ENCODE peak calls at places on chromosome 13, in ten cellular contexts. C is fibroblast of mammary gland, D is astrocyte of the spinal cord, Q is tibial nerve, N is epithelial cell of esophagus, A is lower leg skin, P is cardiac muscle cell, F is esophagus squamous epithelium, J is K562, K is heart left ventricle. X is an unnamed sample.

GRCh38 chr13:68927387-68928026 is 1180.1 kb upstream of the ATXN8OS start:
- DNase-seq in F (no peak), P (no peak), K (no peak), J (peak), C (peak), A (no peak), Q (no peak), D (peak), N (peak), X (no peak)

GRCh38 chr13:106691251-106691650 is 123.3 kb upstream of the ARGLU1 start:
- DNase-seq in C (no peak), A (no peak), K (no peak), F (no peak), Q (no peak), J (no peak), P (no peak), N (no peak), D (no peak), X (no peak)

GRCh38 chr13:97600438-97601080 is 166.6 kb downstream of the RAP2A start:
- DNase-seq in C (peak), A (no peak), F (no peak), J (no peak), P (peak), D (peak), N (peak), K (no peak), Q (no peak), X (peak)

GRCh38 chr13:33110713-33111413 is 94.6 kb downstream of the KL start:
- DNase-seq in D (peak), C (peak), N (no peak), K (peak), J (no peak), A (peak), Q (peak), P (peak), F (no peak), X (no peak)

GRCh38 chr13:99606322-99607089 is 105.2 kb downstream of the TM9SF2 start:
- DNase-seq in A (peak), F (peak), J (peak), K (peak), P (peak), Q (peak), N (peak), D (peak), C (peak), X (peak)

GRCh38 chr13:41601718-41602445 is 144.5 kb downstream of the RGCC start:
- DNase-seq in C (peak), N (no peak), F (no peak), J (no peak), Q (no peak), K (no peak), P (no peak), A (peak), D (peak), X (no peak)

GRCh38 chr13:32010137-32010536 is 21.4 kb upstream of the FRY start:
- DNase-seq in Q (no peak), N (no peak), P (no peak), A (no peak), J (no peak), K (no peak), D (peak), F (no peak), C (peak), X (no peak)

GRCh38 chr13:38693641-38694040 is 6.8 kb downstream of the FREM2 start:
- DNase-seq in Q (no peak), P (no peak), A (no peak), C (no peak), K (no peak), F (no peak), N (no peak), D (no peak), J (no peak), X (no peak)

GRCh38 chr13:97136418-97136817 is 85.7 kb upstream of the MBNL2 start:
- DNase-seq in J (no peak), K (no peak), C (no peak), P (no peak), D (no peak), A (no peak), F (no peak), Q (no peak), N (no peak), X (no peak)

GRCh38 chr13:100478107-100478809 is 110.3 kb downstream of the GGACT start:
- DNase-seq in D (no peak), F (no peak), C (no peak), J (no peak), A (no peak), K (no peak), N (peak), Q (no peak), P (no peak), X (no peak)

GRCh38 chr13:99182439-99182838 is 18.2 kb upstream of the UBAC2 start:
- DNase-seq in J (no peak), F (no peak), K (no peak), N (no peak), D (peak), A (no peak), Q (no peak), P (no peak), C (no peak), X (no peak)

GRCh38 chr13:50126378-50127016 is 111.3 kb downstream of the KCNRG start:
- DNase-seq in P (peak), D (peak), J (peak), Q (no peak), F (no peak), N (peak), K (no peak), A (no peak), C (peak), X (peak)

GRCh38 chr13:43725460-43725859 is 61.3 kb downstream of the ENOX1 start:
- DNase-seq in A (no peak), Q (no peak), N (no peak), F (no peak), P (no peak), D (no peak), J (no peak), K (no peak), C (peak), X (no peak)

GRCh38 chr13:109159650-109160309 is 530.4 kb downstream of the MYO16 start:
- DNase-seq in Q (no peak), F (no peak), D (no peak), N (no peak), C (no peak), A (no peak), P (no peak), K (no peak), J (no peak), X (no peak)

GRCh38 chr13:76929320-76929719 is 19.0 kb upstream of the ACOD1 start:
- DNase-seq in A (no peak), F (no peak), N (peak), D (no peak), Q (no peak), J (no peak), C (no peak), K (no peak), P (no peak), X (no peak)

GRCh38 chr13:61761690-61762089 is 346.0 kb upstream of the PCDH20 start:
- DNase-seq in A (no peak), Q (no peak), K (no peak), P (no peak), F (no peak), C (no peak), D (no peak), N (no peak), J (no peak), X (no peak)

GRCh38 chr13:84433024-84433423 is 550.8 kb upstream of the SLITRK1 start:
- DNase-seq in C (peak), F (no peak), N (no peak), J (no peak), P (peak), A (no peak), K (no peak), Q (no peak), D (peak), X (no peak)

GRCh38 chr13:30113531-30113930 is 193.8 kb downstream of the KATNAL1 start:
- DNase-seq in K (no peak), J (peak), C (no peak), P (no peak), Q (no peak), D (no peak), N (no peak), F (no peak), A (no peak), X (no peak)

GRCh38 chr13:73697166-73697565 is 437.0 kb downstream of the KLF12 start:
- DNase-seq in N (no peak), D (peak), Q (no peak), C (no peak), F (no peak), A (no peak), J (no peak), K (no peak), P (no peak), X (no peak)

GRCh38 chr13:113573065-113573464 is 11.5 kb upstream of the TFDP1 start:
- DNase-seq in N (peak), F (no peak), D (no peak), K (no peak), Q (no peak), A (no peak), P (no peak), C (no peak), J (no peak), X (no peak)

GRCh38 chr13:109668433-109669233 is 117.8 kb downstream of the IRS2 start:
- DNase-seq in C (no peak), J (no peak), D (no peak), K (no peak), Q (no peak), F (no peak), N (no peak), A (no peak), P (no peak), X (no peak)

GRCh38 chr13:40666058-40666904 is at the start of gene FOXO1:
- DNase-seq in K (peak), A (peak), Q (peak), J (peak), F (peak), D (peak), C (peak), P (peak), N (peak), X (peak)

GRCh38 chr13:33096886-33097610 is 80.8 kb downstream of the KL start:
- DNase-seq in J (no peak), K (no peak), Q (no peak), C (no peak), A (no peak), F (no peak), D (no peak), P (no peak), N (no peak), X (peak)

GRCh38 chr13:68078457-68078856 is 848.3 kb upstream of the PCDH9 start:
- DNase-seq in D (no peak), K (no peak), F (no peak), J (no peak), A (no peak), C (no peak), N (peak), P (no peak), Q (no peak), X (no peak)

GRCh38 chr13:23790591-23791170 is 98.5 kb downstream of the MIPEP start:
- DNase-seq in D (peak), C (peak), Q (no peak), A (no peak), N (no peak), P (peak), J (no peak), F (no peak), K (no peak), X (peak)

GRCh38 chr13:44576396-44577235 is 486 bp upstream of the TSC22D1 start:
- DNase-seq in F (no peak), A (no peak), D (no peak), J (peak), K (peak), P (no peak), C (no peak), Q (no peak), N (peak), X (peak)

GRCh38 chr13:77946522-77946921 is 27.9 kb upstream of the EDNRB start:
- DNase-seq in A (no peak), D (no peak), N (no peak), J (no peak), K (peak), C (no peak), P (no peak), Q (no peak), F (no peak), X (no peak)

GRCh38 chr13:24511019-24511823 is 1.4 kb downstream of the PARP4 start:
- DNase-seq in D (peak), P (peak), Q (no peak), F (no peak), C (peak), J (peak), A (no peak), K (no peak), N (peak), X (peak)

GRCh38 chr13:98358933-98359332 is 181.9 kb upstream of the RNF113B start:
- DNase-seq in C (no peak), Q (no peak), J (no peak), P (no peak), K (no peak), D (no peak), A (no peak), F (no peak), N (no peak), X (no peak)

GRCh38 chr13:101473458-101473857 is 21.0 kb downstream of the ITGBL1 start:
- DNase-seq in D (peak), K (no peak), C (peak), Q (no peak), A (no peak), J (no peak), F (no peak), N (peak), P (peak), X (peak)

GRCh38 chr13:44231786-44232516 is 141.7 kb upstream of the SERP2 start:
- DNase-seq in J (no peak), K (no peak), C (peak), A (peak), D (peak), N (peak), Q (peak), F (no peak), P (peak), X (peak)

GRCh38 chr13:29743229-29743786 is 107.1 kb downstream of the UBL3 start:
- DNase-seq in Q (peak), A (peak), D (peak), K (peak), N (peak), J (no peak), C (peak), F (no peak), P (peak), X (peak)

GRCh38 chr13:31950121-31950810 is 81.3 kb upstream of the FRY start:
- DNase-seq in C (no peak), A (no peak), D (no peak), K (no peak), J (no peak), Q (no peak), N (peak), F (no peak), P (no peak), X (no peak)

GRCh38 chr13:24612726-24613125 is 67.5 kb upstream of the ATP12A start:
- DNase-seq in A (no peak), J (no peak), P (no peak), D (no peak), K (no peak), Q (no peak), N (no peak), C (no peak), F (no peak), X (no peak)

GRCh38 chr13:46168818-46169217 is 13.2 kb downstream of the LCP1 start:
- DNase-seq in P (no peak), J (no peak), D (no peak), Q (no peak), K (no peak), F (no peak), C (no peak), N (no peak), A (no peak), X (no peak)

GRCh38 chr13:94209110-94209509 is 270.4 kb downstream of the DCT start:
- DNase-seq in K (no peak), J (no peak), F (no peak), C (peak), N (peak), P (peak), A (no peak), Q (no peak), D (peak), X (peak)
- TF ChIP-seq CTCF in K (no peak), J (no peak), F (no peak), C (no peak), N (no peak), P (no peak), A (no peak), Q (no peak), D (no peak), X (no peak)

GRCh38 chr13:79030513-79030912 is 371.6 kb upstream of the OBI1 start:
- DNase-seq in F (no peak), C (no peak), J (no peak), Q (no peak), N (no peak), P (no peak), K (no peak), A (no peak), D (no peak), X (no peak)
- H3K4me3 ChIP-seq in F (no peak), C (no peak), J (no peak), Q (no peak), N (no peak), P (no peak), K (no peak), A (no peak), D (no peak), X (no peak)

GRCh38 chr13:22735381-22735995 is 445.3 kb upstream of the SGCG start:
- DNase-seq in C (no peak), Q (no peak), K (no peak), F (no peak), A (no peak), P (peak), N (no peak), J (no peak), D (no peak), X (no peak)
- TF ChIP-seq CTCF in C (no peak), Q (no peak), K (no peak), F (no peak), A (no peak), P (no peak), N (no peak), J (no peak), D (no peak), X (no peak)

GRCh38 chr13:48542581-48543341 is 9.9 kb upstream of the RCBTB2 start:
- DNase-seq in P (peak), A (peak), F (no peak), K (peak), J (no peak), D (no peak), N (no peak), Q (no peak), C (peak), X (peak)
- H3K4me3 ChIP-seq in P (no peak), A (no peak), F (no peak), K (no peak), J (no peak), D (no peak), N (no peak), Q (no peak), C (no peak), X (no peak)

GRCh38 chr13:36480726-36481485 is 48.6 kb downstream of the CCNA1 start:
- DNase-seq in F (no peak), D (no peak), K (no peak), N (no peak), J (no peak), Q (no peak), P (no peak), A (no peak), C (no peak), X (no peak)

GRCh38 chr13:36476661-36477060 is 44.4 kb downstream of the CCNA1 start:
- DNase-seq in P (no peak), F (no peak), D (no peak), K (no peak), N (no peak), Q (no peak), C (no peak), J (no peak), A (no peak), X (no peak)

GRCh38 chr13:36475468-36475867 is 43.2 kb downstream of the CCNA1 start:
- DNase-seq in N (peak), Q (no peak), A (no peak), F (no peak), C (peak), P (peak), K (no peak), J (peak), D (no peak), X (peak)
- TF ChIP-seq CTCF in N (peak), Q (no peak), A (no peak), F (no peak), C (peak), P (peak), K (no peak), J (no peak), D (peak), X (peak)

DNA sequence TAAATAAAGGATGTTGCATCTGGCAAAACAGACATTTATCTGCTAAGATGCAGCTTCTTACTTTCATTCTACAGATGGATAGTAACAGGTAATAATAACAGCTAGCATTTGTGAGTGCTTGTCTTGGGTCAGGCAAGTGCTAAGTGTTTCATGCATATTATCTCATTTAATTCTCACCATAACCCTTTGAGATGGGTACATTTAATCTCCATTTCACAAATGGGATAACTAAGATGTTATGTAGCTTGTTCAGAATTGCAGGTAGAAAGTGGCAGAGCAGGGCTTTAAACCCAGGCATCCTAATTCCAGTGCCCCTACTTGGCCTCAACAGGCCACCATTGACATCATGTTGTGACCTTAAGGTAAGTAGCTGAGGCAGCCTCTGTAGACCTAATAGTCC is 69.8 kb downstream of the LMO7 start:
- DNase-seq in C (no peak), F (no peak), D (no peak), Q (no peak), N (no peak), A (no peak), J (no peak), K (no peak), P (no peak), X (no peak)
- H3K4me3 ChIP-seq in C (no peak), F (no peak), D (no peak), Q (no peak), N (no peak), A (no peak), J (no peak), K (no peak), P (no peak), X (no peak)

DNA sequence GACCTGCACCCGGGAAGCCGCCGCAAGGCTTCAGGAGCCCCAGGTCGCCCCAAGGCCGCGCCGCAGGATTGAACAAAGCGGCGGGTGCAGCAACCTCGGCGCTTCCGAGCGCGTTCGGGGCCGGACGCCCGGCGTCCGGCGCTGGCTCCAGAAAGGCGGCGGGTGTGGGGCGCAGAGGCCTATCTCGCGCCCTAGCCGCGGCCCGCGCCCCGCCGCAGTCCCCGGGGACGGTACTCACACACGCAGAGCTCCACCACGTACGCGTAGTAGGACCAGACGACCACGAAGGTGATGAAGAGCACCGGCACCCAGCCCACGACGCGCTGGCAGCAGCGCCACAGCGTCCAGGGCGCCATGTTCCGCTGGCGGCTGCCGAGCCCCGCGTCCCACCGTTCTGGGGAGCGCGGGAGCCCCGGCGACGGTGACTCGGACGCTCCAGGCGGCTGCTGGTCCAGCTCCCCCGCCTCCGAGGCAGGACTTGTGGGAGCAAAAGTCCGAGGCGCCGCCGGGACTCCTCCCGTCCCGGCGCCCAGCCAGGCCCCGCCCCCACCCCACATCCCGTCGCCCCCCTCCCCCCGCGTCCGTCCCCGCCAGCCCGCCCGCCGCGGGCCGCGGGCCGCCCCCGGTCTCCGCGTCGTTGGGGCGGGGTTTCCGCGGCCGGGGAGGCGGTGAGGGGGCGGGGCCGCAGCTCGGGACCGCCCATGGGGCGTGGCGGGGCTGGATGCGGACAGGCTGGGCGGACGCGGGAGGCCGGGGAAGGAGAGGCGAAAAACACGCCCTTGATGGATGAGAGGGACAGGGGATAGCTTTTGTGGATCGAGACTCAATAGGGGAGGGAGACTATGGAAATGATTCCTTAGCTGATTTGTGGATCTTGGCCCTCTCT is at the start of gene ZDHHC20:
- DNase-seq in N (peak), A (peak), Q (peak), K (peak), F (peak), D (peak), J (peak), P (peak), C (peak), X (peak)
- TF ChIP-seq CTCF in N (no peak), A (no peak), Q (no peak), K (no peak), F (no peak), D (no peak), J (no peak), P (no peak), C (no peak), X (no peak)

GRCh38 chr13:28163587-28163986 is 25.2 kb downstream of the PAN3 start:
- DNase-seq in Q (no peak), D (no peak), F (no peak), K (no peak), C (no peak), J (no peak), P (no peak), A (no peak), N (no peak), X (no peak)

GRCh38 chr13:28159057-28159456 is 20.7 kb downstream of the PAN3 start:
- DNase-seq in D (no peak), C (no peak), N (no peak), P (no peak), A (no peak), F (no peak), Q (no peak), J (no peak), K (no peak), X (no peak)

GRCh38 chr13:28161370-28161769 is 23.0 kb downstream of the PAN3 start:
- DNase-seq in F (no peak), C (peak), D (no peak), K (no peak), A (no peak), P (peak), Q (no peak), N (peak), J (peak), X (peak)
- H3K4me3 ChIP-seq in F (no peak), C (no peak), D (no peak), K (no peak), A (no peak), P (no peak), Q (no peak), N (no peak), J (no peak), X (no peak)